ENCODE peak calls at places on chromosomes 12 and 14, in six cellular contexts. One of them, this sample, is unnamed.

GRCh38 chr12:118830251-118830650 is 151.1 kb upstream of the SRRM4 start:
- DNase-seq in stimulated activated CD4-positive, alpha-beta T cell treated with anti-CD3 and anti-CD28 coated beads, Interleukin-1b, Interleukin-23, amount 100 ng/mL, for 24 hours: no peak
- DNase-seq in activated gamma-delta T cell treated with anti-CD3 and anti-CD28 coated beads, Interleukin-2, amount 50 U/mL, for 16 hours: no peak
- DNase-seq in NCI-H1092 treated with DMSO at 0.1 percent for 48 hours: no peak
- DNase-seq in PC-9: no peak
- DNase-seq in Caki2: no peak
- DNase-seq in this sample: no peak

GRCh38 chr14:104635717-104636116 is 31.1 kb upstream of the TMEM179 start:
- DNase-seq in activated gamma-delta T cell treated with anti-CD3 and anti-CD28 coated beads, Interleukin-2, amount 50 U/mL, for 16 hours: no peak
- DNase-seq in stimulated activated CD4-positive, alpha-beta T cell treated with anti-CD3 and anti-CD28 coated beads, Interleukin-1b, Interleukin-23, amount 100 ng/mL, for 24 hours: no peak
- DNase-seq in NCI-H1092 treated with DMSO at 0.1 percent for 48 hours: no peak
- DNase-seq in Caki2: no peak
- DNase-seq in PC-9: no peak
- DNase-seq in this sample: no peak

GRCh38 chr12:69211172-69211571 is 28.2 kb upstream of the CPSF6 start:
- DNase-seq in stimulated activated CD4-positive, alpha-beta T cell treated with anti-CD3 and anti-CD28 coated beads, Interleukin-1b, Interleukin-23, amount 100 ng/mL, for 24 hours: no peak
- DNase-seq in activated gamma-delta T cell treated with anti-CD3 and anti-CD28 coated beads, Interleukin-2, amount 50 U/mL, for 16 hours: no peak
- DNase-seq in NCI-H1092 treated with DMSO at 0.1 percent for 48 hours: no peak
- DNase-seq in Caki2: no peak
- DNase-seq in PC-9: no peak
- DNase-seq in this sample: no peak

GRCh38 chr12:122457627-122458026 is 35.2 kb upstream of the CLIP1 start:
- DNase-seq in stimulated activated CD4-positive, alpha-beta T cell treated with anti-CD3 and anti-CD28 coated beads, Interleukin-1b, Interleukin-23, amount 100 ng/mL, for 24 hours: no peak
- DNase-seq in Caki2: no peak
- DNase-seq in activated gamma-delta T cell treated with anti-CD3 and anti-CD28 coated beads, Interleukin-2, amount 50 U/mL, for 16 hours: no peak
- DNase-seq in PC-9: no peak
- DNase-seq in NCI-H1092 treated with DMSO at 0.1 percent for 48 hours: no peak
- DNase-seq in this sample: no peak

GRCh38 chr12:124324803-124325705 is 30.2 kb downstream of the RFLNA start:
- DNase-seq in Caki2: no peak
- DNase-seq in activated gamma-delta T cell treated with anti-CD3 and anti-CD28 coated beads, Interleukin-2, amount 50 U/mL, for 16 hours: no peak
- DNase-seq in PC-9: no peak
- DNase-seq in stimulated activated CD4-positive, alpha-beta T cell treated with anti-CD3 and anti-CD28 coated beads, Interleukin-1b, Interleukin-23, amount 100 ng/mL, for 24 hours: no peak
- DNase-seq in NCI-H1092 treated with DMSO at 0.1 percent for 48 hours: no peak
- DNase-seq in this sample: no peak

GRCh38 chr12:75177997-75178396 is 31.6 kb downstream of the KCNC2 start:
- DNase-seq in Caki2: peak; percentile 68
- DNase-seq in NCI-H1092 treated with DMSO at 0.1 percent for 48 hours: no peak
- DNase-seq in stimulated activated CD4-positive, alpha-beta T cell treated with anti-CD3 and anti-CD28 coated beads, Interleukin-1b, Interleukin-23, amount 100 ng/mL, for 24 hours: no peak
- DNase-seq in activated gamma-delta T cell treated with anti-CD3 and anti-CD28 coated beads, Interleukin-2, amount 50 U/mL, for 16 hours: no peak
- DNase-seq in PC-9: peak; percentile 59
- DNase-seq in this sample: no peak

GRCh38 chr14:96106891-96107290 is 67.7 kb downstream of the C14orf132 start:
- DNase-seq in Caki2: no peak
- DNase-seq in stimulated activated CD4-positive, alpha-beta T cell treated with anti-CD3 and anti-CD28 coated beads, Interleukin-1b, Interleukin-23, amount 100 ng/mL, for 24 hours: no peak
- DNase-seq in activated gamma-delta T cell treated with anti-CD3 and anti-CD28 coated beads, Interleukin-2, amount 50 U/mL, for 16 hours: no peak
- DNase-seq in NCI-H1092 treated with DMSO at 0.1 percent for 48 hours: no peak
- DNase-seq in PC-9: no peak
- DNase-seq in this sample: no peak

GRCh38 chr14:84323963-84324362 is 1206.0 kb upstream of the FLRT2 start:
- DNase-seq in PC-9: no peak
- DNase-seq in NCI-H1092 treated with DMSO at 0.1 percent for 48 hours: no peak
- DNase-seq in Caki2: no peak
- DNase-seq in stimulated activated CD4-positive, alpha-beta T cell treated with anti-CD3 and anti-CD28 coated beads, Interleukin-1b, Interleukin-23, amount 100 ng/mL, for 24 hours: no peak
- DNase-seq in activated gamma-delta T cell treated with anti-CD3 and anti-CD28 coated beads, Interleukin-2, amount 50 U/mL, for 16 hours: no peak
- DNase-seq in this sample: no peak

GRCh38 chr12:58306266-58306995 is 365.1 kb downstream of the ATP23 start:
- DNase-seq in activated gamma-delta T cell treated with anti-CD3 and anti-CD28 coated beads, Interleukin-2, amount 50 U/mL, for 16 hours: no peak
- DNase-seq in stimulated activated CD4-positive, alpha-beta T cell treated with anti-CD3 and anti-CD28 coated beads, Interleukin-1b, Interleukin-23, amount 100 ng/mL, for 24 hours: no peak
- DNase-seq in PC-9: no peak
- DNase-seq in Caki2: no peak
- DNase-seq in NCI-H1092 treated with DMSO at 0.1 percent for 48 hours: no peak
- DNase-seq in this sample: no peak

GRCh38 chr14:25140423-25140822 is 90.5 kb upstream of the STXBP6 start:
- DNase-seq in stimulated activated CD4-positive, alpha-beta T cell treated with anti-CD3 and anti-CD28 coated beads, Interleukin-1b, Interleukin-23, amount 100 ng/mL, for 24 hours: no peak
- DNase-seq in activated gamma-delta T cell treated with anti-CD3 and anti-CD28 coated beads, Interleukin-2, amount 50 U/mL, for 16 hours: no peak
- DNase-seq in Caki2: no peak
- DNase-seq in NCI-H1092 treated with DMSO at 0.1 percent for 48 hours: no peak
- DNase-seq in PC-9: no peak
- DNase-seq in this sample: no peak

GRCh38 chr12:42779186-42779859 is 189.8 kb upstream of the PRICKLE1 start:
- DNase-seq in NCI-H1092 treated with DMSO at 0.1 percent for 48 hours: no peak
- DNase-seq in stimulated activated CD4-positive, alpha-beta T cell treated with anti-CD3 and anti-CD28 coated beads, Interleukin-1b, Interleukin-23, amount 100 ng/mL, for 24 hours: no peak
- DNase-seq in Caki2: no peak
- DNase-seq in PC-9: no peak
- DNase-seq in activated gamma-delta T cell treated with anti-CD3 and anti-CD28 coated beads, Interleukin-2, amount 50 U/mL, for 16 hours: no peak
- DNase-seq in this sample: no peak

GRCh38 chr14:51443195-51444018 is 203.4 kb downstream of the TMX1 start:
- DNase-seq in NCI-H1092 treated with DMSO at 0.1 percent for 48 hours: no peak
- DNase-seq in Caki2: no peak
- DNase-seq in stimulated activated CD4-positive, alpha-beta T cell treated with anti-CD3 and anti-CD28 coated beads, Interleukin-1b, Interleukin-23, amount 100 ng/mL, for 24 hours: no peak
- DNase-seq in PC-9: no peak
- DNase-seq in activated gamma-delta T cell treated with anti-CD3 and anti-CD28 coated beads, Interleukin-2, amount 50 U/mL, for 16 hours: no peak
- DNase-seq in this sample: no peak

GRCh38 chr12:11773889-11774677 is 124.6 kb downstream of the ETV6 start:
- DNase-seq in Caki2: no peak
- DNase-seq in NCI-H1092 treated with DMSO at 0.1 percent for 48 hours: no peak
- DNase-seq in activated gamma-delta T cell treated with anti-CD3 and anti-CD28 coated beads, Interleukin-2, amount 50 U/mL, for 16 hours: no peak
- DNase-seq in stimulated activated CD4-positive, alpha-beta T cell treated with anti-CD3 and anti-CD28 coated beads, Interleukin-1b, Interleukin-23, amount 100 ng/mL, for 24 hours: no peak
- DNase-seq in PC-9: no peak
- DNase-seq in this sample: no peak

GRCh38 chr12:69052613-69053408 is 119.8 kb upstream of the CPM start:
- DNase-seq in NCI-H1092 treated with DMSO at 0.1 percent for 48 hours: no peak
- DNase-seq in activated gamma-delta T cell treated with anti-CD3 and anti-CD28 coated beads, Interleukin-2, amount 50 U/mL, for 16 hours: peak; percentile 32
- DNase-seq in Caki2: peak; percentile 97
- DNase-seq in PC-9: peak; percentile 88
- DNase-seq in stimulated activated CD4-positive, alpha-beta T cell treated with anti-CD3 and anti-CD28 coated beads, Interleukin-1b, Interleukin-23, amount 100 ng/mL, for 24 hours: peak; percentile 41
- DNase-seq in this sample: no peak

GRCh38 chr14:101495827-101496778 is 65.2 kb upstream of the DIO3 start:
- DNase-seq in PC-9: no peak
- DNase-seq in Caki2: no peak
- DNase-seq in activated gamma-delta T cell treated with anti-CD3 and anti-CD28 coated beads, Interleukin-2, amount 50 U/mL, for 16 hours: no peak
- DNase-seq in stimulated activated CD4-positive, alpha-beta T cell treated with anti-CD3 and anti-CD28 coated beads, Interleukin-1b, Interleukin-23, amount 100 ng/mL, for 24 hours: no peak
- DNase-seq in NCI-H1092 treated with DMSO at 0.1 percent for 48 hours: no peak
- DNase-seq in this sample: peak; percentile 19